ENCODE peak calls at places on chromosomes 11 and 22, in ten cellular contexts. V is amniotic epithelial cell; S is naive thymus-derived CD4-positive, alpha-beta T cell; Q is HFFc6; E is fibroblast of mammary gland; O is COR-L47; G is heart left ventricle; L is stimulated activated CD8-positive, alpha-beta memory T cell treated with anti-CD3 and anti-CD28 coated beads, Interleukin-7, amount 100 ng/mL, for 48 hours; P is glomerular endothelial cell; K is ureter. Z is an unnamed sample.

GRCh38 chr11:1122356-1123002 is 35.3 kb upstream of the MUC5AC start:
- DNase-seq in L (no peak), V (no peak), G (no peak), P (no peak), O (no peak), Q (no peak), E (no peak), K (no peak), S (no peak), Z (no peak)

GRCh38 chr11:107591098-107591445 is at the start of gene ELMOD1:
- DNase-seq in G (peak), V (no peak), S (no peak), P (no peak), O (peak), K (peak), L (no peak), E (peak), Q (peak), Z (no peak)

GRCh38 chr22:38049812-38050619 is 7.2 kb upstream of the PICK1 start:
- DNase-seq in S (no peak), V (no peak), O (no peak), E (no peak), L (no peak), K (no peak), Q (no peak), G (no peak), P (no peak), Z (no peak)

GRCh38 chr22:19986410-19987341 is 29.9 kb downstream of the ARVCF start:
- DNase-seq in Q (peak), S (peak), P (no peak), E (peak), K (peak), O (peak), L (peak), V (peak), G (peak), Z (peak)

GRCh38 chr11:19892387-19892786 is 179.8 kb downstream of the NAV2 start:
- DNase-seq in K (no peak), L (no peak), V (no peak), P (no peak), E (peak), O (no peak), S (no peak), G (no peak), Q (no peak), Z (peak)

GRCh38 chr11:4605057-4605456 is 3.0 kb downstream of the TRIM68 start:
- DNase-seq in P (no peak), L (no peak), S (no peak), E (no peak), O (no peak), G (no peak), K (no peak), Q (no peak), V (no peak), Z (no peak)

GRCh38 chr22:46843691-46844297 is 81.3 kb downstream of the TBC1D22A start:
- DNase-seq in V (peak), L (no peak), K (no peak), O (no peak), E (no peak), S (no peak), G (no peak), P (no peak), Q (peak), Z (peak)

GRCh38 chr11:46220313-46220712 is 57.1 kb upstream of the CREB3L1 start:
- DNase-seq in V (no peak), O (no peak), S (no peak), L (no peak), Q (no peak), E (no peak), K (no peak), P (no peak), G (no peak), Z (no peak)

GRCh38 chr11:83836883-83837654 is 550.9 kb upstream of the CCDC90B start:
- DNase-seq in K (peak), Q (peak), P (no peak), E (peak), G (peak), V (peak), S (no peak), L (no peak), O (peak), Z (peak)

GRCh38 chr22:35742342-35743100 is 24.8 kb downstream of the APOL5 start:
- DNase-seq in V (peak), K (no peak), G (no peak), Q (peak), L (no peak), E (peak), O (no peak), P (no peak), S (no peak), Z (peak)

GRCh38 chr22:40597541-40598453 is 38.7 kb downstream of the MRTFA start:
- DNase-seq in Q (peak), K (no peak), P (no peak), L (no peak), V (peak), G (no peak), S (no peak), E (peak), O (no peak), Z (peak)

GRCh38 chr11:72041364-72042058 is 38.8 kb downstream of the NUMA1 start:
- DNase-seq in Q (peak), K (peak), L (no peak), V (peak), P (peak), G (peak), E (peak), O (peak), S (peak), Z (no peak)

GRCh38 chr11:62427630-62428233 is 8.9 kb downstream of the SCGB1A1 start:
- DNase-seq in E (peak), L (peak), G (no peak), O (no peak), Q (peak), P (no peak), S (no peak), V (peak), K (no peak), Z (peak)

GRCh38 chr11:109112748-109113378 is 309.1 kb upstream of the C11orf87 start:
- DNase-seq in Q (no peak), P (no peak), E (no peak), S (no peak), L (no peak), G (no peak), K (no peak), V (peak), O (peak), Z (no peak)

GRCh38 chr22:36480941-36481392 is 473 bp downstream of the TXN2 start:
- DNase-seq in S (no peak), P (no peak), O (no peak), L (no peak), V (no peak), G (no peak), E (no peak), K (no peak), Q (no peak), Z (no peak)

GRCh38 chr22:49515486-49515885 is 312.2 kb downstream of the BRD1 start:
- DNase-seq in P (no peak), E (no peak), Q (no peak), L (no peak), G (no peak), O (no peak), S (no peak), K (no peak), V (no peak), Z (no peak)

GRCh38 chr11:123386746-123387510 is 43.1 kb upstream of the GRAMD1B start:
- DNase-seq in O (no peak), Q (peak), S (no peak), V (no peak), E (no peak), G (no peak), L (no peak), P (no peak), K (no peak), Z (no peak)

GRCh38 chr11:13769188-13769587 is 100.7 kb downstream of the FAR1 start:
- DNase-seq in E (no peak), V (no peak), K (no peak), P (no peak), Q (no peak), O (no peak), S (no peak), G (no peak), L (no peak), Z (no peak)

GRCh38 chr11:104522650-104523049 is 358.7 kb upstream of the PDGFD start:
- DNase-seq in G (no peak), Q (no peak), L (no peak), O (peak), P (no peak), K (no peak), S (no peak), E (peak), V (peak), Z (no peak)

GRCh38 chr11:47259178-47259977 is 1.6 kb downstream of the NR1H3 start:
- DNase-seq in L (no peak), G (peak), S (no peak), O (no peak), Q (no peak), K (peak), P (no peak), E (peak), V (peak), Z (peak)

GRCh38 chr11:121341609-121342008 is 49.0 kb downstream of the SC5D start:
- DNase-seq in P (no peak), V (no peak), G (no peak), E (no peak), O (peak), S (no peak), Q (no peak), K (no peak), L (no peak), Z (no peak)

GRCh38 chr11:61827573-61828378 is at the start of gene FADS2:
- DNase-seq in S (peak), G (peak), V (peak), P (no peak), E (peak), O (peak), L (peak), Q (peak), K (peak), Z (no peak)

GRCh38 chr22:46454910-46455269 is 82.5 kb downstream of the CELSR1 start:
- DNase-seq in L (no peak), E (no peak), P (no peak), Q (peak), G (no peak), S (no peak), O (no peak), V (no peak), K (no peak), Z (peak)

GRCh38 chr11:27625347-27625912 is 74.8 kb downstream of the BDNF start:
- DNase-seq in S (no peak), K (no peak), E (no peak), G (no peak), P (no peak), L (no peak), Q (no peak), O (no peak), V (no peak), Z (no peak)

GRCh38 chr11:34651551-34651950 is 30.7 kb downstream of the EHF start:
- DNase-seq in G (no peak), Q (no peak), L (no peak), P (no peak), V (no peak), O (no peak), E (no peak), S (no peak), K (no peak), Z (no peak)

GRCh38 chr22:30036656-30037055 is 43.6 kb upstream of the HORMAD2 start:
- DNase-seq in Q (peak), V (no peak), O (no peak), K (no peak), E (no peak), G (no peak), L (no peak), P (no peak), S (no peak), Z (no peak)

GRCh38 chr11:112637046-112637445 is 324.2 kb upstream of the NCAM1 start:
- DNase-seq in Q (no peak), G (no peak), K (no peak), O (no peak), P (no peak), E (no peak), V (no peak), S (no peak), L (no peak), Z (no peak)

GRCh38 chr11:35265755-35266454 is 126.9 kb downstream of the CD44 start:
- DNase-seq in L (no peak), G (no peak), Q (no peak), O (no peak), V (no peak), E (no peak), S (no peak), K (no peak), P (no peak), Z (no peak)

GRCh38 chr11:794013-794765 is 3.9 kb downstream of the SLC25A22 start:
- DNase-seq in Q (no peak), O (no peak), P (no peak), V (no peak), E (no peak), S (no peak), L (no peak), G (no peak), K (no peak), Z (no peak)

GRCh38 chr11:115869780-115870431 is 365.7 kb upstream of the CADM1 start:
- DNase-seq in O (peak), K (no peak), L (no peak), P (no peak), Q (no peak), E (no peak), V (no peak), G (no peak), S (no peak), Z (no peak)

GRCh38 chr11:65810046-65810868 is 23.4 kb downstream of the OVOL1 start:
- DNase-seq in L (no peak), K (no peak), V (peak), P (no peak), O (no peak), G (no peak), E (peak), Q (no peak), S (no peak), Z (no peak)

GRCh38 chr22:35352214-35353111 is 28.4 kb upstream of the HMOX1 start:
- DNase-seq in O (no peak), L (peak), V (no peak), E (peak), G (peak), S (no peak), K (peak), P (no peak), Q (no peak), Z (no peak)

GRCh38 chr22:41699264-41700104 is at the start of gene MEI1:
- DNase-seq in S (peak), G (peak), Q (no peak), O (no peak), K (peak), E (peak), P (no peak), L (peak), V (peak), Z (no peak)

GRCh38 chr22:45456811-45457210 is 43.3 kb downstream of the RIBC2 start:
- DNase-seq in P (no peak), Q (no peak), O (no peak), G (no peak), K (no peak), L (no peak), E (no peak), V (no peak), S (no peak), Z (no peak)

GRCh38 chr22:37544955-37545702 is 15.2 kb upstream of the CDC42EP1 start:
- DNase-seq in E (peak), V (peak), K (no peak), P (no peak), G (peak), L (no peak), Q (peak), S (no peak), O (no peak), Z (peak)

GRCh38 chr11:60852060-60852638 is 3.6 kb downstream of the PTGDR2 start:
- DNase-seq in E (no peak), O (no peak), V (no peak), P (no peak), S (no peak), L (no peak), G (no peak), K (no peak), Q (no peak), Z (no peak)

Z was measured in NCI-H226.